ENCODE peak calls at places on chromosomes 2 and 18, in four cellular contexts. Z is spleen, Q is endodermal cell, C is body of pancreas. S is an unnamed sample.

GRCh38 chr2:144508162-144508765 is 11.7 kb downstream of the ZEB2 start:
- DNase-seq in Z (no peak), Q (no peak), C (no peak), S (no peak)

GRCh38 chr2:47033102-47033880 is 117.7 kb upstream of the MCFD2 start:
- DNase-seq in Z (no peak), Q (peak; percentile 61), C (no peak), S (no peak)

GRCh38 chr2:218398437-218399390 is 954 bp upstream of the CTDSP1 start:
- DNase-seq in Z (peak; percentile 96), Q (peak; percentile 77), C (peak; percentile 72), S (peak; percentile 56)

GRCh38 chr2:85133751-85134254 is 611 bp downstream of the TCF7L1 start:
- DNase-seq in Z (peak; percentile 79), Q (peak; percentile 76), C (peak; percentile 42), S (peak; percentile 39)

GRCh38 chr2:20868377-20868776 is 45.5 kb upstream of the LDAH start:
- DNase-seq in Z (no peak), Q (no peak), C (no peak), S (no peak)

GRCh38 chr18:2843161-2843560 is 3.6 kb upstream of the EMILIN2 start:
- DNase-seq in Z (no peak), Q (no peak), C (no peak), S (no peak)

GRCh38 chr2:45259144-45259543 is 249.9 kb upstream of the SIX2 start:
- DNase-seq in Z (no peak), Q (no peak), C (no peak), S (peak; percentile 17)

GRCh38 chr2:147636888-147637270 is 207.9 kb upstream of the ACVR2A start:
- DNase-seq in Z (no peak), Q (no peak), C (no peak), S (no peak)

DNA sequence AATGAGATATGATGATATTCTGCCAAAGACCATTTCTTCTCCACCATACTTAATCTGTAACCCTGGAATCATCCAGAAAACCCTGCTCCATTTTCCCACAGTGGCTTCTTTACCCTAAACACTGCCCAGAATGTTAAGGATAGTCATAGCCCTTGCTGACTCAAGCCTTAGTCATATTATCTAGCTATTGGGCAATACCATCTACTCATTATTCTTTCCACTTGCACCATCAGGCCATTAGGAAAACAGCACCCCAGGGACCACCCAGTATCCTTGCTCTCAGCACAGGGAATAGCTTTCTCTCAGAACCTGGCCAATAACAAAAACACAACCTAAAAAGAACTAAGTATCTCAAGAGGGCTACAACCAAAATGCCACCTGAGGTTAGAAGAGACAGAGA is 445.7 kb upstream of the SLC14A2 start:
- DNase-seq in Z (no peak), Q (no peak), C (no peak), S (no peak)
- H3K4me1 ChIP-seq in Z (no peaks in the 10 kb centered on the region), Q (no peaks in the 10 kb centered on the region), C (peaks cover 16% of the 10 kb centered on the region), S (no peaks in the 10 kb centered on the region)

DNA sequence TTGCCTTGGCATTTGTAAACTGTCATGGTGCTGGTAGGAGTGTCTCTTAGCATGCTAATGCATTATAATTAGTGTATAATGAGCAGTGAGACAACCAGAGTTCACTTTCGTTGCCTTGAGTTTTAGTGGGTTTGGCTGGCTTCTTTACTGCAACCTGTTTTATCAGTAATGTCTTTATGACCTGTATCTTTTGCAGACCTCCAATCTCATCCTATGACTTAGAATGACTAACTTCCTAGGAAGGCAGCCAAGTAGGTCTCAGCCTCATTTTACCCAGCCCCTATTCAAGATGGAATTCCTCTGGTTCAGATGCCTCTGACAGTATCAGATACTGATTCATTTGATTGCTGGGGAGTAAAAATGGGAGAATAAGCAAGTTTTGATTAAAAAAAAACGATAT is 447.3 kb downstream of the XIRP2 start:
- DNase-seq in Z (no peak), Q (no peak), C (no peak), S (no peak)
- H3K4me1 ChIP-seq in Z (no peaks in the 10 kb centered on the region), Q (peaks cover 4% of the 10 kb centered on the region), C (no peaks in the 10 kb centered on the region), S (peaks cover 71% of the 10 kb centered on the region)

DNA sequence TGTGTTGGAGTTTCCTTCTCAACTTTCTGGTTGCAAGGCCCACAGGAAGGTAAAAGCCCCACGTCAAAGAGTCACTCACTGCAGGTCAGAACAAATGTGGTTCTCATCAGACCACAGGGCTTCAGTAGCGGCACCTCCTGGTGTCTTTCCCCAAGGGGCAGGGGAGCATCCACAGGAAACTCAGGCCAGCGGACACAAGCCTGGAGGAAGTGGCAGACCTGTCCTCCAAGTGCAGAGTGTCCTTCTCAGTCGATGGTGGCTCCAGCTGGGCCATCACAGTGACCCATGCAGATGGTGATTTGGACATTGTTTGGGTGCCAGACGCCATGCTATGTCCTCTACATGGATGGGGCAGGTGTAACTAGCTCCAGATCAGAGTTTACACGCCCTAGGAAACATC is 84.9 kb downstream of the ACKR3 start:
- DNase-seq in Z (no peak), Q (peak; percentile 39), C (no peak), S (no peak)
- H3K4me1 ChIP-seq in Z (no peaks in the 10 kb centered on the region), Q (peaks cover 7% of the 10 kb centered on the region), C (no peaks in the 10 kb centered on the region), S (no peaks in the 10 kb centered on the region)

GRCh38 chr18:76456823-76457222 is 38.2 kb downstream of the ZNF516 start:
- DNase-seq in Z (no peak), Q (no peak), C (no peak), S (no peak)

GRCh38 chr18:76454429-76454828 is 40.6 kb downstream of the ZNF516 start:
- DNase-seq in Z (no peak), Q (no peak), C (no peak), S (no peak)

GRCh38 chr18:76456018-76456750 is 38.9 kb downstream of the ZNF516 start:
- DNase-seq in Z (peak; percentile 38), Q (peak; percentile 48), C (peak; percentile 9), S (no peak)

GRCh38 chr18:76453057-76453561 is 41.9 kb downstream of the ZNF516 start:
- DNase-seq in Z (no peak), Q (peak; percentile 38), C (no peak), S (no peak)

GRCh38 chr18:76455015-76455676 is 39.9 kb downstream of the ZNF516 start:
- DNase-seq in Z (no peak), Q (peak; percentile 46), C (no peak), S (no peak)
- H3K4me1 ChIP-seq in Z (peaks cover 5% of the 10 kb centered on the region), Q (peaks cover 41% of the 10 kb centered on the region), C (peaks cover 50% of the 10 kb centered on the region), S (peaks cover 50% of the 10 kb centered on the region)

DNA sequence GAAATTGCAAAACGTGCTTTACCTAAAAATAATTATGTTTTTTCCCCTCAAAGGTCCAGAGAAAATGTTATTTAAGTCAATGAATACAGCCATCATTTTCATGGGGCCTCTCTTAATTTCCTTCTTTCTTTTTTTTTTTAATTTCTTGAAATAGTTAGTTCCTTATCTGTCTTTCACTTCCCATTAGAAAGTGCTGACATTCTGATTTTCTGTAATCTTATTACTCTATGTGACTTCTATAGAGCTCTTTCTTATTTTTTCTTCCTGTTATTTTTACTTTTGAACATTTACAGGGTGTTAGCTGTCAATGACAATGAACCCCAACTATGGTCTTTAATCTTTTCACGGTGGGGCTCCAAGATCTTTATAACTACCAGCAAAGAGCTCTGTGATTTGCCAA is 30.0 kb downstream of the CTLA4 start:
- DNase-seq in Z (no peak), Q (no peak), C (no peak), S (no peak)
- H3K4me1 ChIP-seq in Z (no peaks in the 10 kb centered on the region), Q (no peaks in the 10 kb centered on the region), C (no peaks in the 10 kb centered on the region), S (no peaks in the 10 kb centered on the region)

DNA sequence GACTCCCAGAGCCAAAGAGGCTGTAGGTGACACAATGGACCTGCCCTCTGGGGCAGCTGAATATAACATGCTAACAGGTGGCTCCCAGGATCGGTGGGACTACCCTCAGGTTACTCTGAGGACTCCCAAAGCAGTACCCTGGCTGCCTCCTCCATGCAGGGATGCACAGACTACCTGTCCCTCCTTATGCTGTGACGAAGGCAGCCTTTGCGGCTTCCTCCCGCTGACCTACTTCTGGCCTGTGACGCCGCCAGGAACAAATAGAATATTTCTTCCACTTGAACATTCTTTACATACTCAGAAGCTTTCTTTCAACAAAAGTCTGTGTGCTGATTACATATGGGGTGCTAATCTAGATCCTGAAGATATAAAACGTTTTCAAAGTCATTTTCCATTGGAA is 58.7 kb upstream of the STK17B start:
- DNase-seq in Z (no peak), Q (no peak), C (no peak), S (no peak)
- H3K4me1 ChIP-seq in Z (peaks cover 28% of the 10 kb centered on the region), Q (no peaks in the 10 kb centered on the region), C (peaks cover 22% of the 10 kb centered on the region), S (no peaks in the 10 kb centered on the region)

S was measured in GM23338.